ENCODE peak calls at places on chromosome 16, in ten cellular contexts. P, G, U, N, C, E, A, V, X and M are unnamed samples. For H3K4me1, the result is how much of the 10 kb centered on the place peaks cover.

GRCh38 chr16:87780385-87780989 is 14.7 kb upstream of the KLHDC4 start:
- DNase-seq in U (no peak), V (no peak), G (peak), P (peak), N (no peak), C (no peak), X (peak), E (no peak), A (no peak), M (peak)

GRCh38 chr16:56606071-56606687 is 2.2 kb upstream of the MT2A start:
- DNase-seq in P (peak), N (peak), V (no peak), U (no peak), C (peak), E (peak), A (no peak), X (no peak), G (no peak), M (no peak)

GRCh38 chr16:27365142-27366089 is 36.6 kb upstream of the IL21R start:
- DNase-seq in U (no peak), E (no peak), N (no peak), P (peak), A (no peak), G (no peak), C (no peak), V (no peak), X (no peak), M (no peak)

GRCh38 chr16:2464333-2464732 is 4.4 kb downstream of the TEDC2 start:
- DNase-seq in C (no peak), V (no peak), A (no peak), N (no peak), X (no peak), P (no peak), G (no peak), U (no peak), E (no peak), M (no peak)

GRCh38 chr16:16113076-16113475 is 110.2 kb downstream of the ABCC6 start:
- DNase-seq in P (no peak), E (no peak), C (no peak), N (no peak), X (no peak), V (no peak), G (no peak), A (no peak), U (no peak), M (no peak)

GRCh38 chr16:30797670-30798309 is 10.8 kb upstream of the ZNF629 start:
- DNase-seq in U (no peak), N (no peak), X (no peak), P (no peak), E (no peak), A (no peak), V (no peak), C (no peak), G (no peak), M (no peak)

GRCh38 chr16:27974896-27975540 is 88.5 kb downstream of the GSG1L start:
- DNase-seq in U (no peak), A (no peak), V (no peak), C (no peak), E (no peak), G (no peak), N (no peak), P (no peak), X (no peak), M (no peak)

GRCh38 chr16:2486645-2487516 is 12.0 kb downstream of the TBC1D24 start:
- DNase-seq in V (no peak), P (peak), U (no peak), N (no peak), C (no peak), X (peak), E (no peak), G (peak), A (peak), M (peak)

GRCh38 chr16:83185902-83186301 is 559.1 kb downstream of the CDH13 start:
- DNase-seq in E (no peak), V (no peak), P (no peak), C (no peak), X (no peak), N (peak), A (no peak), G (no peak), U (no peak), M (no peak)

GRCh38 chr16:80932725-80933124 is 74.0 kb downstream of the CMC2 start:
- DNase-seq in E (peak), N (peak), P (peak), U (no peak), G (peak), C (peak), V (no peak), X (peak), A (no peak), M (peak)

GRCh38 chr16:57185446-57185944 is 344 bp downstream of the PSME3IP1 start:
- DNase-seq in V (peak), P (peak), A (peak), E (peak), N (peak), G (peak), U (no peak), C (peak), X (peak), M (peak)

GRCh38 chr16:89037261-89038152 is 56.1 kb upstream of the ACSF3 start:
- DNase-seq in C (no peak), U (peak), X (no peak), P (peak), V (peak), N (no peak), A (peak), E (no peak), G (peak), M (peak)

GRCh38 chr16:89890200-89890599 is 16.8 kb downstream of the TCF25 start:
- DNase-seq in N (no peak), P (no peak), E (no peak), A (no peak), C (no peak), G (no peak), X (no peak), U (no peak), V (no peak), M (no peak)

GRCh38 chr16:20308801-20309590 is 18.3 kb downstream of the GP2 start:
- DNase-seq in A (peak), V (no peak), G (no peak), E (no peak), U (no peak), X (no peak), N (no peak), C (no peak), P (no peak), M (no peak)

GRCh38 chr16:75322706-75323105 is 71.3 kb upstream of the BCAR1 start:
- DNase-seq in C (no peak), P (peak), G (no peak), X (no peak), E (no peak), N (no peak), U (no peak), V (no peak), A (no peak), M (no peak)

GRCh38 chr16:10103700-10104099 is 78.5 kb downstream of the GRIN2A start:
- DNase-seq in A (no peak), E (no peak), C (no peak), V (no peak), G (no peak), P (no peak), U (no peak), X (no peak), N (no peak), M (no peak)

GRCh38 chr16:12147681-12148479 is 171.3 kb downstream of the SNX29 start:
- DNase-seq in V (no peak), G (no peak), U (peak), A (no peak), E (no peak), P (no peak), X (no peak), N (no peak), C (no peak), M (no peak)

GRCh38 chr16:88505405-88506082 is 52.5 kb downstream of the ZFPM1 start:
- DNase-seq in V (peak), E (no peak), X (peak), A (peak), C (peak), U (no peak), P (no peak), N (no peak), G (peak), M (peak)

GRCh38 chr16:87602005-87602790 is at the start of gene JPH3:
- DNase-seq in X (no peak), G (no peak), U (peak), E (no peak), A (no peak), V (peak), N (no peak), C (no peak), P (no peak), M (no peak)

GRCh38 chr16:83606486-83607030 is 201.2 kb upstream of the HSBP1 start:
- DNase-seq in A (no peak), C (no peak), U (no peak), V (no peak), P (no peak), G (no peak), N (peak), E (no peak), X (no peak), M (no peak)

GRCh38 chr16:3266873-3267537 is 10.6 kb upstream of the MEFV start:
- DNase-seq in V (peak), C (no peak), E (no peak), U (no peak), G (no peak), A (no peak), X (no peak), P (peak), N (no peak), M (no peak)

GRCh38 chr16:49824600-49824999 is 31.3 kb downstream of the ZNF423 start:
- DNase-seq in A (no peak), V (no peak), E (no peak), N (no peak), C (no peak), U (no peak), G (no peak), X (no peak), P (no peak), M (no peak)

GRCh38 chr16:24851700-24852099 is 5.9 kb downstream of the SLC5A11 start:
- DNase-seq in V (no peak), X (no peak), C (no peak), N (no peak), G (no peak), E (no peak), A (no peak), U (no peak), P (peak), M (no peak)

GRCh38 chr16:86868070-86868469 is 289.7 kb downstream of the FOXL1 start:
- DNase-seq in V (no peak), E (no peak), A (no peak), X (no peak), C (no peak), G (no peak), U (no peak), N (no peak), P (no peak), M (no peak)

GRCh38 chr16:89505204-89506112 is 2.7 kb upstream of the SPG7 start:
- DNase-seq in G (peak), X (peak), A (peak), U (no peak), V (no peak), C (peak), N (peak), P (peak), E (peak), M (peak)

GRCh38 chr16:89155184-89155679 is 16.3 kb upstream of the CDH15 start:
- DNase-seq in N (peak), P (peak), E (peak), C (peak), X (peak), G (peak), U (no peak), V (peak), A (peak), M (no peak)

GRCh38 chr16:69323428-69323827 is 7.0 kb downstream of the PDF start:
- DNase-seq in C (no peak), P (no peak), X (no peak), U (no peak), E (peak), A (peak), V (no peak), N (no peak), G (no peak), M (no peak)

GRCh38 chr16:47018223-47018891 is 44.9 kb upstream of the DNAJA2 start:
- DNase-seq in X (peak), A (peak), C (no peak), P (peak), E (no peak), G (no peak), V (peak), N (no peak), U (peak), M (peak)

GRCh38 chr16:11735801-11736200 is 6.9 kb downstream of the TXNDC11 start:
- DNase-seq in P (no peak), A (no peak), G (no peak), V (no peak), E (no peak), U (no peak), N (no peak), C (no peak), X (no peak), M (no peak)

GRCh38 chr16:57704011-57704904 is 9.7 kb downstream of the DRC7 start:
- DNase-seq in V (no peak), E (peak), G (no peak), X (no peak), U (no peak), C (no peak), N (no peak), P (no peak), A (no peak), M (no peak)

DNA sequence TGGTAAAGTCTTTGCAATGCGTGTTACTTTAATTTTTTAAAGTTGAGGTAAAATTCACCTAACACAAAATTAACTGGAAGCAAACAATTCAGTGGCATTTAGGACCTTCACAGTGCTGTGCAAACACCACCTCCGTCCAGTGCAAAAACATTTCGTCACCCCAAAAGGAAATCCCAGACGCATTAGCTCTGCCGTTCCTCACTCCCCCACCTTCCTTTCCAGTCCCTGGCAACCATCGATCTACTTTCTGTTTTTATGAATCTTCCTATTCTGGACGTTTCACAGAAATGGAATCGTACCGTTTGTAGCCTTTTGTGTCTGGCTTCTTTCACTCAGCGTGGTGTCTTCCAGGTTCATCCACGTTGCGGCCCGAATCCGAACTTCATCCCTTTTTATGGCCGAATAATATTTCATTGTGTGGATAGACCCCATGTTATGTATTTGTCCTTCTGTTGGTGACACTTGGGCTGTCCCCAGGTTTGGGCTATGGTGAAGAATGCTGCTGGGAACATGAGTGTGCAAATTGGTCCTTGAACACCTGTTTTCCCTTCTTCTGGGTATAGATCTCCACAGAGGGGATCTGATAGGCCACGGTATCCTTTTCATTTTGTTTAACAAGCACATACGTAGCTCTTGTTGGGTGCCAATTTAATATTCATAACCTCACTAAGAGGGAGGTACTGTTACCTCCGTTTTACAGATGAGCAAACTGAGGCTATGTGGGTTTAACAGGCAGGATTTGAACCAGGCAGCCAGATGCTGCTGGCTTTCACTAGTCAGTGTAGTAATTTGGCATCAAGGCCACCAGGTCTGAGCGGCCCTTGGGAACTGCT is 232.0 kb upstream of the GSE1 start:
- DNase-seq in A (no peak), E (no peak), U (no peak), V (no peak), G (no peak), P (no peak), X (no peak), N (no peak), C (no peak), M (no peak)
- H3K4me1 ChIP-seq in A (under half), E (under half), U (under half), V (under half), G (under half), P (under half), X (under half), N (half or more), C (under half), M (under half)

GRCh38 chr16:84607694-84608093 is 10.2 kb downstream of the COTL1 start:
- DNase-seq in U (no peak), X (peak), C (no peak), N (no peak), E (no peak), A (no peak), G (no peak), V (no peak), P (no peak), M (no peak)

GRCh38 chr16:84611041-84611440 is 6.8 kb downstream of the COTL1 start:
- DNase-seq in X (no peak), A (no peak), P (peak), E (no peak), N (no peak), V (no peak), C (no peak), G (no peak), U (no peak), M (no peak)

GRCh38 chr16:84608281-84608680 is 9.6 kb downstream of the COTL1 start:
- DNase-seq in X (no peak), E (no peak), C (no peak), N (no peak), P (no peak), V (no peak), A (no peak), U (no peak), G (no peak), M (no peak)

GRCh38 chr16:84612686-84613085 is 5.2 kb downstream of the COTL1 start:
- DNase-seq in C (no peak), N (no peak), V (no peak), X (no peak), E (no peak), P (no peak), U (no peak), A (no peak), G (no peak), M (no peak)

GRCh38 chr16:84610385-84610784 is 7.5 kb downstream of the COTL1 start:
- DNase-seq in N (no peak), A (no peak), G (no peak), U (no peak), V (no peak), E (no peak), X (no peak), C (no peak), P (no peak), M (no peak)
- H3K4me1 ChIP-seq in N (under half), A (under half), G (half or more), U (under half), V (under half), E (under half), X (under half), C (under half), P (under half), M (under half)

DNA sequence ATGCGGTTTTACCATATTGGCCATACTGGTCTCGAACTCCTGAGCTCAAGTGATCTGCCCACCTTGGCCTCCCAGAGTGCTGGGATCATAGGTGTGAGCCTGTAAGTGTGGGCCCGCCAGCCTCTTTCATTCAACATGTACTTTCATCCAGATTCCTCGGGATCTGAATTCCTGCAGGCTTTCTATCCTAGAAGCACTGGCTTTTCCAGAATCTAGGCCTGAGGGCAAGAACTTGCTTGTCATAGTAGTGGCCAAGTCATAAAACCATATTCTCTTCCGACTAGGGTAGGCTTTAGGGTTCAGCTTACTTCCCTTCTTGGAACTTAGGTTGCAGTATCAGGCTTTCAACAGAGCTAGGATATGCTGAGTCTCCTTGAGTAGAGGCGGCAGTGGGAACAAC is 15.4 kb downstream of the SLC7A6 start:
- DNase-seq in U (no peak), V (no peak), A (no peak), E (no peak), P (no peak), G (no peak), C (no peak), X (no peak), N (no peak), M (no peak)
- H3K4me1 ChIP-seq in U (under half), V (under half), A (under half), E (under half), P (under half), G (under half), C (under half), X (under half), N (under half), M (under half)

GRCh38 chr16:14100825-14101224 is 29.7 kb downstream of the MRTFB start:
- DNase-seq in A (no peak), G (no peak), N (no peak), V (no peak), P (no peak), X (no peak), E (no peak), U (no peak), C (no peak), M (no peak)

GRCh38 chr16:14104066-14104465 is 32.9 kb downstream of the MRTFB start:
- DNase-seq in V (no peak), P (no peak), N (no peak), U (no peak), G (no peak), A (no peak), E (no peak), C (no peak), X (no peak), M (no peak)

GRCh38 chr16:14102925-14103720 is 32.0 kb downstream of the MRTFB start:
- DNase-seq in A (no peak), N (no peak), X (no peak), U (no peak), E (no peak), P (no peak), G (no peak), C (no peak), V (no peak), M (no peak)

GRCh38 chr16:14098081-14098480 is 27.0 kb downstream of the MRTFB start:
- DNase-seq in C (no peak), N (no peak), V (no peak), A (no peak), X (no peak), P (no peak), E (no peak), U (no peak), G (no peak), M (no peak)

GRCh38 chr16:14101415-14101814 is 30.3 kb downstream of the MRTFB start:
- DNase-seq in P (no peak), G (no peak), V (no peak), A (no peak), C (no peak), E (no peak), X (no peak), N (no peak), U (no peak), M (no peak)
- H3K4me1 ChIP-seq in P (under half), G (half or more), V (half or more), A (half or more), C (under half), E (under half), X (under half), N (half or more), U (under half), M (under half)

GRCh38 chr16:4316732-4317461 is 1.0 kb downstream of the GLIS2 start:
- DNase-seq in C (peak), A (peak), G (peak), N (no peak), U (no peak), V (no peak), E (peak), X (peak), P (no peak), M (no peak)
- H3K4me1 ChIP-seq in C (under half), A (under half), G (half or more), N (half or more), U (under half), V (under half), E (under half), X (under half), P (under half), M (under half)

GRCh38 chr16:750454-750853 is 9.7 kb upstream of the CIAO3 start:
- DNase-seq in E (no peak), G (no peak), V (peak), A (no peak), X (no peak), P (no peak), N (no peak), U (no peak), C (no peak), M (no peak)
- H3K4me1 ChIP-seq in E (under half), G (under half), V (under half), A (under half), X (under half), P (under half), N (under half), U (under half), C (under half), M (under half)